ENCODE peak calls at places on chromosome 18, in ten cellular contexts. One of them, this sample, is unnamed. For H3K36me3, the result is how much of the 10 kb centered on the place peaks cover.

GRCh38 chr18:46084431-46084830 is 12.4 kb upstream of the PSTPIP2 start:
- DNase-seq in CD4-positive, alpha-beta memory T cell: no peak
- DNase-seq in uterus: no peak
- DNase-seq in neuronal stem cell: no peak
- DNase-seq in upper lobe of right lung: no peak
- DNase-seq in heart left ventricle: no peak
- DNase-seq in aorta: no peak
- DNase-seq in CD4-positive, CD25-positive, alpha-beta regulatory T cell: no peak
- DNase-seq in fibroblast of lung: no peak
- DNase-seq in GM23248: no peak
- DNase-seq in this sample: no peak

GRCh38 chr18:23992119-23992940 is 22.2 kb upstream of the TTC39C start:
- DNase-seq in fibroblast of lung: peak
- DNase-seq in neuronal stem cell: no peak
- DNase-seq in aorta: peak
- DNase-seq in heart left ventricle: peak
- DNase-seq in CD4-positive, alpha-beta memory T cell: peak
- DNase-seq in GM23248: no peak
- DNase-seq in upper lobe of right lung: no peak
- DNase-seq in CD4-positive, CD25-positive, alpha-beta regulatory T cell: peak
- DNase-seq in uterus: no peak
- DNase-seq in this sample: no peak

GRCh38 chr18:29147944-29148343 is 971.0 kb upstream of the CDH2 start:
- DNase-seq in fibroblast of lung: peak
- DNase-seq in uterus: no peak
- DNase-seq in CD4-positive, alpha-beta memory T cell: no peak
- DNase-seq in CD4-positive, CD25-positive, alpha-beta regulatory T cell: no peak
- DNase-seq in aorta: no peak
- DNase-seq in heart left ventricle: no peak
- DNase-seq in neuronal stem cell: no peak
- DNase-seq in upper lobe of right lung: no peak
- DNase-seq in GM23248: peak
- DNase-seq in this sample: peak

GRCh38 chr18:70578480-70578879 is 289.6 kb downstream of the SOCS6 start:
- DNase-seq in CD4-positive, CD25-positive, alpha-beta regulatory T cell: no peak
- DNase-seq in upper lobe of right lung: no peak
- DNase-seq in heart left ventricle: no peak
- DNase-seq in aorta: no peak
- DNase-seq in uterus: no peak
- DNase-seq in CD4-positive, alpha-beta memory T cell: no peak
- DNase-seq in fibroblast of lung: no peak
- DNase-seq in neuronal stem cell: peak
- DNase-seq in GM23248: no peak
- DNase-seq in this sample: no peak

GRCh38 chr18:421236-422155 is 79.0 kb downstream of the COLEC12 start:
- DNase-seq in aorta: no peak
- DNase-seq in CD4-positive, alpha-beta memory T cell: no peak
- DNase-seq in CD4-positive, CD25-positive, alpha-beta regulatory T cell: no peak
- DNase-seq in fibroblast of lung: peak
- DNase-seq in neuronal stem cell: no peak
- DNase-seq in uterus: no peak
- DNase-seq in heart left ventricle: no peak
- DNase-seq in GM23248: peak
- DNase-seq in upper lobe of right lung: no peak
- DNase-seq in this sample: no peak

GRCh38 chr18:5440297-5440696 is 103.5 kb downstream of the EPB41L3 start:
- DNase-seq in GM23248: no peak
- DNase-seq in neuronal stem cell: no peak
- DNase-seq in heart left ventricle: no peak
- DNase-seq in CD4-positive, CD25-positive, alpha-beta regulatory T cell: no peak
- DNase-seq in uterus: no peak
- DNase-seq in upper lobe of right lung: no peak
- DNase-seq in CD4-positive, alpha-beta memory T cell: no peak
- DNase-seq in aorta: no peak
- DNase-seq in fibroblast of lung: no peak
- DNase-seq in this sample: no peak

GRCh38 chr18:12271376-12272235 is 17.4 kb downstream of the CIDEA start:
- DNase-seq in neuronal stem cell: peak
- DNase-seq in upper lobe of right lung: peak
- DNase-seq in fibroblast of lung: peak
- DNase-seq in heart left ventricle: peak
- DNase-seq in CD4-positive, alpha-beta memory T cell: peak
- DNase-seq in GM23248: peak
- DNase-seq in aorta: peak
- DNase-seq in uterus: peak
- DNase-seq in CD4-positive, CD25-positive, alpha-beta regulatory T cell: no peak
- DNase-seq in this sample: peak

GRCh38 chr18:45863469-45863868 is 38.0 kb downstream of the SIGLEC15 start:
- DNase-seq in neuronal stem cell: no peak
- DNase-seq in fibroblast of lung: no peak
- DNase-seq in CD4-positive, CD25-positive, alpha-beta regulatory T cell: no peak
- DNase-seq in CD4-positive, alpha-beta memory T cell: no peak
- DNase-seq in upper lobe of right lung: no peak
- DNase-seq in uterus: no peak
- DNase-seq in heart left ventricle: no peak
- DNase-seq in GM23248: no peak
- DNase-seq in aorta: no peak
- DNase-seq in this sample: no peak

GRCh38 chr18:79485788-79486355 is 90.1 kb downstream of the NFATC1 start:
- DNase-seq in GM23248: peak
- DNase-seq in fibroblast of lung: peak
- DNase-seq in aorta: peak
- DNase-seq in neuronal stem cell: no peak
- DNase-seq in CD4-positive, alpha-beta memory T cell: no peak
- DNase-seq in CD4-positive, CD25-positive, alpha-beta regulatory T cell: no peak
- DNase-seq in heart left ventricle: peak
- DNase-seq in upper lobe of right lung: no peak
- DNase-seq in uterus: no peak
- DNase-seq in this sample: no peak

GRCh38 chr18:79337620-79338019 is 58.1 kb upstream of the NFATC1 start:
- DNase-seq in uterus: no peak
- DNase-seq in fibroblast of lung: no peak
- DNase-seq in aorta: no peak
- DNase-seq in upper lobe of right lung: no peak
- DNase-seq in CD4-positive, alpha-beta memory T cell: no peak
- DNase-seq in neuronal stem cell: no peak
- DNase-seq in heart left ventricle: no peak
- DNase-seq in GM23248: no peak
- DNase-seq in CD4-positive, CD25-positive, alpha-beta regulatory T cell: no peak
- DNase-seq in this sample: no peak

GRCh38 chr18:39945076-39945475 is 2010.0 kb upstream of the PIK3C3 start:
- DNase-seq in GM23248: no peak
- DNase-seq in neuronal stem cell: no peak
- DNase-seq in upper lobe of right lung: no peak
- DNase-seq in CD4-positive, alpha-beta memory T cell: no peak
- DNase-seq in uterus: no peak
- DNase-seq in CD4-positive, CD25-positive, alpha-beta regulatory T cell: no peak
- DNase-seq in aorta: no peak
- DNase-seq in fibroblast of lung: peak
- DNase-seq in heart left ventricle: no peak
- DNase-seq in this sample: no peak

GRCh38 chr18:2316686-2317308 is 254.5 kb downstream of the METTL4 start:
- DNase-seq in aorta: no peak
- DNase-seq in heart left ventricle: no peak
- DNase-seq in neuronal stem cell: no peak
- DNase-seq in fibroblast of lung: no peak
- DNase-seq in upper lobe of right lung: no peak
- DNase-seq in CD4-positive, alpha-beta memory T cell: no peak
- DNase-seq in GM23248: no peak
- DNase-seq in CD4-positive, CD25-positive, alpha-beta regulatory T cell: no peak
- DNase-seq in uterus: no peak
- DNase-seq in this sample: no peak

DNA sequence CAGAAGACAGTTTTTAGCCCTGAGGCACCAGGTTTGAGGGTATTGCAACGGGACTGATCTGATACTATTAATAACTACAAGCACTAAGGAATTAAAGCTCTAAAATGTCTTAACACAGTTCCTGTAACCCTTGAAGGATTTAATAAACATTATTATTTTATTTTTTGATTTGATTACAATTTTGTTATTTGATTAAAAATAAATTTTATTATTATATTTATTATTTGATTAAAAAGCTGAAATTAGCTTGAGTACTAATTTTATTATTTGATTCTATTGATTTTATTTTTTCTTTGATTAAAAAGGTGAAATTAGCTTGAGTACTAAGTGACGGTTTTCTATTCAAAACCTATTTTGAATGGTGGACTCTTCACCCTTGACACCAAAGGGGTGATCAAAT is 307.3 kb downstream of the ZNF521 start:
- DNase-seq in fibroblast of lung: no peak
- DNase-seq in neuronal stem cell: no peak
- DNase-seq in CD4-positive, CD25-positive, alpha-beta regulatory T cell: no peak
- DNase-seq in uterus: no peak
- DNase-seq in upper lobe of right lung: no peak
- DNase-seq in GM23248: no peak
- DNase-seq in aorta: no peak
- DNase-seq in CD4-positive, alpha-beta memory T cell: no peak
- DNase-seq in heart left ventricle: no peak
- DNase-seq in this sample: no peak
- H3K36me3 ChIP-seq in fibroblast of lung: under half
- H3K36me3 ChIP-seq in neuronal stem cell: under half
- H3K36me3 ChIP-seq in CD4-positive, CD25-positive, alpha-beta regulatory T cell: under half
- H3K36me3 ChIP-seq in uterus: under half
- H3K36me3 ChIP-seq in upper lobe of right lung: under half
- H3K36me3 ChIP-seq in GM23248: under half
- H3K36me3 ChIP-seq in aorta: under half
- H3K36me3 ChIP-seq in CD4-positive, alpha-beta memory T cell: under half
- H3K36me3 ChIP-seq in heart left ventricle: under half
- H3K36me3 ChIP-seq in this sample: under half

GRCh38 chr18:9570255-9570654 is 44.1 kb downstream of the PPP4R1 start:
- DNase-seq in upper lobe of right lung: no peak
- DNase-seq in CD4-positive, alpha-beta memory T cell: no peak
- DNase-seq in heart left ventricle: no peak
- DNase-seq in fibroblast of lung: no peak
- DNase-seq in aorta: no peak
- DNase-seq in CD4-positive, CD25-positive, alpha-beta regulatory T cell: no peak
- DNase-seq in uterus: no peak
- DNase-seq in GM23248: no peak
- DNase-seq in neuronal stem cell: no peak
- DNase-seq in this sample: no peak
- H3K36me3 ChIP-seq in upper lobe of right lung: under half
- H3K36me3 ChIP-seq in CD4-positive, alpha-beta memory T cell: under half
- H3K36me3 ChIP-seq in heart left ventricle: under half
- H3K36me3 ChIP-seq in fibroblast of lung: under half
- H3K36me3 ChIP-seq in aorta: under half
- H3K36me3 ChIP-seq in CD4-positive, CD25-positive, alpha-beta regulatory T cell: under half
- H3K36me3 ChIP-seq in uterus: under half
- H3K36me3 ChIP-seq in GM23248: half or more
- H3K36me3 ChIP-seq in neuronal stem cell: under half
- H3K36me3 ChIP-seq in this sample: half or more

DNA sequence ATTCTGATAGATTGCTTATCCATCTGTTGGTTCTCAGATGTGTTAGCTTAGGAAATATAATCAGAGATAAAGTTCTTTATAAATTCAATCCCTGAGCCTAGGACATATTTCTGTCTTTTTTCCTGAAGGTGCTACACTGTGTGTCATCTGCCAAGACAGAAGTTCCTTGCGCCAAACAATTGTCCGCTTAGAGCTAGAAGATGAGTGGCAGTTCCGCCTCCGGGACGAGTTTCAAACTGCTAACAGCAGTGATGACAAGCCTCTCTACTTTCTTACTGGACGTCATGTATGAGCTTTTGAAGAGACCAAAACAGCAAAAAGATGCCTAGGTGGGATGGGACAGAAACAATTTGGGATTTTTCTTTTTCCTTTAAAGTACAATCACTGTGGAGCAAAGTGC is 78.0 kb downstream of the ESCO1 start:
- DNase-seq in GM23248: no peak
- DNase-seq in fibroblast of lung: no peak
- DNase-seq in heart left ventricle: no peak
- DNase-seq in CD4-positive, alpha-beta memory T cell: no peak
- DNase-seq in upper lobe of right lung: no peak
- DNase-seq in neuronal stem cell: no peak
- DNase-seq in CD4-positive, CD25-positive, alpha-beta regulatory T cell: no peak
- DNase-seq in aorta: no peak
- DNase-seq in uterus: no peak
- DNase-seq in this sample: no peak
- H3K36me3 ChIP-seq in GM23248: under half
- H3K36me3 ChIP-seq in fibroblast of lung: under half
- H3K36me3 ChIP-seq in heart left ventricle: under half
- H3K36me3 ChIP-seq in CD4-positive, alpha-beta memory T cell: under half
- H3K36me3 ChIP-seq in upper lobe of right lung: under half
- H3K36me3 ChIP-seq in neuronal stem cell: under half
- H3K36me3 ChIP-seq in CD4-positive, CD25-positive, alpha-beta regulatory T cell: under half
- H3K36me3 ChIP-seq in aorta: under half
- H3K36me3 ChIP-seq in uterus: under half
- H3K36me3 ChIP-seq in this sample: under half

GRCh38 chr18:22132258-22132657 is 37.1 kb upstream of the GATA6 start:
- DNase-seq in uterus: no peak
- DNase-seq in CD4-positive, CD25-positive, alpha-beta regulatory T cell: no peak
- DNase-seq in neuronal stem cell: no peak
- DNase-seq in fibroblast of lung: no peak
- DNase-seq in upper lobe of right lung: no peak
- DNase-seq in CD4-positive, alpha-beta memory T cell: no peak
- DNase-seq in aorta: no peak
- DNase-seq in GM23248: no peak
- DNase-seq in heart left ventricle: no peak
- DNase-seq in this sample: no peak
- H3K36me3 ChIP-seq in uterus: under half
- H3K36me3 ChIP-seq in CD4-positive, CD25-positive, alpha-beta regulatory T cell: under half
- H3K36me3 ChIP-seq in neuronal stem cell: under half
- H3K36me3 ChIP-seq in fibroblast of lung: under half
- H3K36me3 ChIP-seq in upper lobe of right lung: under half
- H3K36me3 ChIP-seq in CD4-positive, alpha-beta memory T cell: under half
- H3K36me3 ChIP-seq in aorta: under half
- H3K36me3 ChIP-seq in GM23248: under half
- H3K36me3 ChIP-seq in heart left ventricle: under half
- H3K36me3 ChIP-seq in this sample: under half

This sample was measured in WERI-Rb-1.